ENCODE peak calls at places on chromosomes 13 and 19, in four cellular contexts. A is stomach; N is stimulated activated CD8-positive, alpha-beta memory T cell treated with anti-CD3 and anti-CD28 coated beads, Interleukin-7, amount 100 ng/mL, for 1 hour; I is activated T-helper 1 cell treated with Interleukin-2 at 50 U/mL for 16 hours. F is an unnamed sample.

GRCh38 chr19:55058781-55059610 is 4.0 kb downstream of the RDH13 start:
- DNase-seq in I (no peak), A (no peak), N (no peak), F (no peak)

GRCh38 chr19:44643605-44644390 is at the start of gene PVR:
- DNase-seq in I (no peak), A (peak), N (no peak), F (no peak)

GRCh38 chr19:5827891-5828660 is 11.4 kb downstream of the FUT6 start:
- DNase-seq in A (peak), I (peak), N (peak), F (peak)

GRCh38 chr19:30557212-30557611 is 185.0 kb downstream of the ZNF536 start:
- DNase-seq in A (no peak), I (no peak), N (no peak), F (no peak)

GRCh38 chr13:26964278-26965057 is 203.9 kb upstream of the GPR12 start:
- DNase-seq in A (no peak), I (no peak), N (no peak), F (no peak)

GRCh38 chr13:99331881-99332293 is 24.7 kb upstream of the GPR183 start:
- DNase-seq in I (no peak), N (no peak), A (no peak), F (no peak)

GRCh38 chr19:55487884-55488687 is at the start of gene SSC5D:
- DNase-seq in A (no peak), N (no peak), I (no peak), F (no peak)

GRCh38 chr13:111993701-111994100 is 73.2 kb upstream of the SOX1 start:
- DNase-seq in A (no peak), I (no peak), N (no peak), F (no peak)

GRCh38 chr13:21034602-21035190 is 26.7 kb downstream of the LATS2 start:
- DNase-seq in I (no peak), A (no peak), N (no peak), F (no peak)

GRCh38 chr13:64158910-64159309 is 2743.3 kb upstream of the PCDH20 start:
- DNase-seq in I (no peak), A (no peak), N (no peak), F (no peak)

GRCh38 chr13:112748947-112749346 is 59.1 kb downstream of the ATP11A start:
- DNase-seq in A (no peak), I (no peak), N (no peak), F (no peak)

GRCh38 chr19:4922530-4923378 is 13.5 kb downstream of the UHRF1 start:
- DNase-seq in I (no peak), A (no peak), N (no peak), F (no peak)

GRCh38 chr13:42174344-42175162 is 97.4 kb upstream of the AKAP11 start:
- DNase-seq in N (no peak), I (no peak), A (no peak), F (no peak)

GRCh38 chr19:15859187-15859586 is 38.7 kb downstream of the CYP4F2 start:
- DNase-seq in N (no peak), I (no peak), A (no peak), F (no peak)

F was measured in T-helper 22 cell.